ENCODE peak calls at places on chromosomes 2 and 18, in five cellular contexts. X, A, Y, R and I are unnamed samples.

GRCh38 chr18:73101977-73102376 is 234.2 kb upstream of the NETO1 start:
- DNase-seq in X (no peak), A (peak; percentile 62), Y (no peak), R (peak; percentile 25), I (no peak)

GRCh38 chr2:164737612-164738081 is 104.0 kb downstream of the COBLL1 start:
- DNase-seq in X (peak; percentile 60), A (peak; percentile 84), Y (peak; percentile 68), R (peak; percentile 50), I (peak; percentile 62)

GRCh38 chr2:226256709-226257401 is 542.8 kb downstream of the IRS1 start:
- DNase-seq in X (no peak), A (peak; percentile 12), Y (no peak), R (peak; percentile 53), I (no peak)

GRCh38 chr18:7623681-7624080 is 56.6 kb downstream of the PTPRM start:
- DNase-seq in X (no peak), A (no peak), Y (no peak), R (no peak), I (no peak)

GRCh38 chr18:8367217-8367988 is 241.8 kb upstream of the RAB12 start:
- DNase-seq in X (peak; percentile 75), A (peak; percentile 49), Y (peak; percentile 76), R (peak; percentile 27), I (peak; percentile 31)

GRCh38 chr2:98764499-98764898 is 33.6 kb upstream of the MGAT4A start:
- DNase-seq in X (no peak), A (no peak), Y (no peak), R (no peak), I (no peak)

GRCh38 chr2:105701042-105701441 is 43.7 kb upstream of the NCK2 start:
- DNase-seq in X (no peak), A (no peak), Y (no peak), R (no peak), I (no peak)

GRCh38 chr2:237487496-237487895 is 445 bp downstream of the MLPH start:
- DNase-seq in X (no peak), A (peak; percentile 38), Y (no peak), R (no peak), I (no peak)

GRCh38 chr18:72828601-72829000 is 39.2 kb downstream of the NETO1 start:
- DNase-seq in X (no peak), A (no peak), Y (no peak), R (no peak), I (no peak)

GRCh38 chr2:166240387-166241313 is 112.8 kb upstream of the SCN1A start:
- DNase-seq in X (no peak), A (peak; percentile 72), Y (peak; percentile 22), R (peak; percentile 19), I (no peak)

GRCh38 chr2:126891681-126892500 is 6.8 kb upstream of the TEX51 start:
- DNase-seq in X (peak; percentile 19), A (no peak), Y (peak; percentile 34), R (no peak), I (no peak)

GRCh38 chr2:172995323-172996244 is 80.1 kb upstream of the MAP3K20 start:
- DNase-seq in X (peak; percentile 65), A (peak; percentile 90), Y (peak; percentile 58), R (peak; percentile 93), I (peak; percentile 15)

GRCh38 chr2:77521931-77522470 is at the start of gene LRRTM4:
- DNase-seq in X (no peak), A (no peak), Y (no peak), R (peak; percentile 2), I (no peak)

GRCh38 chr2:189466656-189467055 is 25.4 kb downstream of the WDR75 start:
- DNase-seq in X (no peak), A (peak; percentile 51), Y (no peak), R (peak; percentile 7), I (no peak)

GRCh38 chr2:19574788-19575260 is 216.4 kb upstream of the OSR1 start:
- DNase-seq in X (peak; percentile 47), A (no peak), Y (peak; percentile 73), R (peak; percentile 92), I (peak; percentile 39)

GRCh38 chr2:227826019-227826521 is 12.4 kb downstream of the CCL20 start:
- DNase-seq in X (no peak), A (no peak), Y (no peak), R (no peak), I (peak; percentile 47)

GRCh38 chr2:153871231-153872221 is at the start of gene GALNT13:
- DNase-seq in X (peak; percentile 59), A (peak; percentile 45), Y (peak; percentile 73), R (peak; percentile 55), I (no peak)

GRCh38 chr2:62663443-62663842 is 42.1 kb upstream of the EHBP1 start:
- DNase-seq in X (no peak), A (no peak), Y (no peak), R (peak; percentile 87), I (no peak)

GRCh38 chr2:42931818-42932195 is 139.4 kb upstream of the HAAO start:
- DNase-seq in X (no peak), A (no peak), Y (no peak), R (peak; percentile 76), I (no peak)

GRCh38 chr2:197982565-197982964 is 178.2 kb downstream of the PLCL1 start:
- DNase-seq in X (no peak), A (no peak), Y (no peak), R (no peak), I (no peak)

GRCh38 chr2:11744631-11745394 is 1.6 kb upstream of the LPIN1 start:
- DNase-seq in X (no peak), A (peak; percentile 44), Y (peak; percentile 64), R (peak; percentile 57), I (no peak)
- H3K27ac ChIP-seq in X (peak overlapping the region; percentile 47), A (peak overlapping the region; percentile 70), Y (no peak overlapping the region), R (peak overlapping the region; percentile 84), I (peak overlapping the region; percentile 76)

DNA sequence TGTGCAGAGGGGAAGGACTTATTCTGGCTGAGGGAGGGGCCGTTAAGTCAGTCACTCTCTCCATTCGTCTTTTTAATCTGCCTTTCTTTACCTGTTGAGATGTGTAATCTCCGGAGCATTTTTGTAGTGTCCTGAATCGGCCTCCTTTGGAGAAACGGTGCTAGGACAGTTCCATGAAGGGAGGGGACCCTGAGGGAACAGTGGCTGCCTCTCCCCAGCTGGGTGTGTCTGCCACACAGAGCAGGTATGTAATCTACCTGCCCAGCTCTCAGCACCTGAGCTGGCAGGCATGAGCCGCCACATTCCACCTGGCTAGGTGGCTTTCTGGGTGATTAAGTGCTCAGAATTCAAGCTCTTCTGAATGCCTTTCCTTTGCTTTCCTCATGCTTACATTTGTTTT is 131.2 kb downstream of the WDSUB1 start:
- DNase-seq in X (no peak), A (peak; percentile 77), Y (peak; percentile 86), R (no peak), I (peak; percentile 74)
- H3K27ac ChIP-seq in X (no peak overlapping the region), A (no peak overlapping the region), Y (peak overlapping the region; percentile 59), R (no peak overlapping the region), I (peak overlapping the region; percentile 72)

GRCh38 chr2:230158468-230158867 is 61.3 kb downstream of the SP110 start:
- DNase-seq in X (no peak), A (no peak), Y (no peak), R (no peak), I (no peak)

GRCh38 chr2:230164139-230164538 is 55.6 kb downstream of the SP110 start:
- DNase-seq in X (no peak), A (no peak), Y (no peak), R (no peak), I (no peak)

GRCh38 chr2:230162981-230163380 is 56.8 kb downstream of the SP110 start:
- DNase-seq in X (no peak), A (no peak), Y (no peak), R (no peak), I (no peak)

GRCh38 chr2:230160112-230160660 is 59.6 kb downstream of the SP110 start:
- DNase-seq in X (peak; percentile 66), A (peak; percentile 72), Y (no peak), R (peak; percentile 11), I (peak; percentile 55)

DNA sequence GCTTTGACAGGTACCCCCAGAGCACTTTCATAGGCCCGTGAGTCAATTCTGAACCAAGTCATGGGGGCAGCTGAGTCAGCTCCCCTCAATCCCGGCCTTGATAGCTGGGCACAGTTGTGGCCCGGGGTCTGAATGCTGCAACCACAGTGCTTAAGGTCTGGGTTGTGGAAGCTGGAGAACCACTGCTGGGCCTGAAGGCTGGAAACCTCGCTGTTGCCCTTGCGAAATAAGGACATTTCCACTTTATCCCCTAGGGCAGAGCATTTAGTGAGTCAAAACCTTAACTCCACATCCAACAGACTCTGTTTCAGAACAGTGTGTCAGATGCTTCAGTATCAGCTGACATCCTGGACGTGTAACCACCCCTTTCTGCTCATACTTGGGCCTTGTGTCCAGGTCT is 58.6 kb downstream of the SP110 start:
- DNase-seq in X (no peak), A (peak; percentile 35), Y (no peak), R (no peak), I (no peak)
- H3K27ac ChIP-seq in X (no peak overlapping the region), A (no peak overlapping the region), Y (no peak overlapping the region), R (no peak overlapping the region), I (no peak overlapping the region)

DNA sequence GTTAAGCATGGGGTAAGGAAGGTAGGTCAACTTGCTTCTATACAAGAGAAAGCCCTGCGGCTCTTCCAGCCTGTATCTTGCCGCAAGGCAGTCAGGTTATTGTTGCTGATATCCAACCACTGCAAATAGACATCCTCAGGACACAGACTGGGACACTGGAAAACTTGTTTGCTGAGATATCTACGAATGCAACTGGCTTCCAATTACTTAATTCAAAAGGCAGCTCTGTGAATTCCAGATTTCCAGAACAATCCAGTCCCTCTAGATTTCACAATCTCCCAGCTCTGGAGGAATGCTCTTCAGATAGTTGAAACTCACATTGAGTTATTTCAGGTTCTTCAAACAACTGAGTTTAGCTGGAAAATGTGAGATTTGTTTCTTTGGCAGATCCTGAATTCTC is 34.6 kb upstream of the SP9 start:
- DNase-seq in X (no peak), A (no peak), Y (no peak), R (peak; percentile 36), I (no peak)
- H3K27ac ChIP-seq in X (no peak overlapping the region), A (no peak overlapping the region), Y (no peak overlapping the region), R (no peak overlapping the region), I (no peak overlapping the region)